ENCODE peak calls at places on chromosomes 6 and 20, in four cellular contexts. H is IMR-90, R is A549, M is K562. Q is an unnamed sample.

GRCh38 chr6:28953039-28953872 is 29.5 kb upstream of the TRIM27 start:
- DNase-seq in R (peak; percentile 57), H (peak; percentile 72), M (peak; percentile 92), Q (peak; percentile 74)

GRCh38 chr6:16105874-16106273 is 23.0 kb upstream of the MYLIP start:
- DNase-seq in R (no peak), M (no peak), H (peak; percentile 5), Q (no peak)

GRCh38 chr6:21996425-21997207 is 300.2 kb downstream of the PRL start:
- DNase-seq in M (peak; percentile 54), R (no peak), H (no peak), Q (no peak)

GRCh38 chr6:138198430-138199091 is 19.7 kb downstream of the PBOV1 start:
- DNase-seq in M (no peak), H (no peak), R (no peak), Q (no peak)

GRCh38 chr20:59125332-59125731 is 38.3 kb upstream of the ZNF831 start:
- DNase-seq in R (no peak), M (no peak), H (no peak), Q (no peak)

GRCh38 chr20:58084966-58085365 is 143.5 kb downstream of the ANKRD60 start:
- DNase-seq in M (no peak), R (no peak), H (no peak), Q (no peak)

GRCh38 chr6:3009930-3010329 is 10.2 kb downstream of the NQO2 start:
- DNase-seq in R (no peak), H (peak; percentile 41), M (no peak), Q (no peak)

GRCh38 chr20:17946572-17947473 is 21.8 kb downstream of the SNX5 start:
- DNase-seq in H (no peak), R (no peak), M (no peak), Q (no peak)

GRCh38 chr6:14711056-14711703 is 534.7 kb upstream of the JARID2 start:
- DNase-seq in R (peak; percentile 19), M (peak; percentile 94), H (peak; percentile 98), Q (peak; percentile 28)

GRCh38 chr6:148311849-148312669 is 30.6 kb upstream of the SASH1 start:
- DNase-seq in R (no peak), M (no peak), H (peak; percentile 42), Q (no peak)

GRCh38 chr20:32559216-32559752 is 25.8 kb downstream of the NOL4L start:
- DNase-seq in R (no peak), M (no peak), H (no peak), Q (no peak)

GRCh38 chr6:90406142-90406794 is 109.6 kb upstream of the BACH2 start:
- DNase-seq in R (peak; percentile 34), H (peak; percentile 80), M (peak; percentile 56), Q (peak; percentile 35)

GRCh38 chr20:62980970-62981369 is 25.8 kb downstream of the BHLHE23 start:
- DNase-seq in M (no peak), H (no peak), R (no peak), Q (no peak)

GRCh38 chr20:25293910-25294458 is 46.1 kb downstream of the PYGB start:
- DNase-seq in R (no peak), M (no peak), H (no peak), Q (no peak)

GRCh38 chr6:111711476-111711875 is 105.8 kb upstream of the TRAF3IP2 start:
- DNase-seq in H (no peak), R (no peak), M (no peak), Q (no peak)

GRCh38 chr20:17657898-17658647 is 24.0 kb downstream of the RRBP1 start:
- DNase-seq in H (no peak), M (no peak), R (no peak), Q (no peak)

GRCh38 chr6:31083742-31084354 is 28.5 kb downstream of the C6orf15 start:
- DNase-seq in R (no peak), H (peak; percentile 92), M (peak; percentile 87), Q (peak; percentile 34)

GRCh38 chr20:36482044-36482473 is 59.3 kb upstream of the MYL9 start:
- DNase-seq in H (no peak), M (no peak), R (no peak), Q (no peak)

GRCh38 chr20:58906894-58907293 is 54.4 kb downstream of the GNAS start:
- DNase-seq in H (peak; percentile 79), R (no peak), M (no peak), Q (no peak)

GRCh38 chr20:13492001-13492480 is 146.7 kb downstream of the TASP1 start:
- DNase-seq in H (peak; percentile 72), M (no peak), R (peak; percentile 25), Q (no peak)

GRCh38 chr20:48457261-48458002 is 370.4 kb downstream of the PREX1 start:
- DNase-seq in H (no peak), M (no peak), R (no peak), Q (no peak)

GRCh38 chr6:158057213-158057987 is 75.7 kb downstream of the SYNJ2 start:
- DNase-seq in M (no peak), H (peak; percentile 98), R (peak; percentile 57), Q (no peak)

GRCh38 chr20:58990651-58991445 is 9.8 kb downstream of the NELFCD start:
- DNase-seq in M (no peak), R (no peak), H (no peak), Q (no peak)

GRCh38 chr20:10551732-10552724 is 116.9 kb downstream of the SLX4IP start:
- DNase-seq in R (no peak), H (no peak), M (peak; percentile 10), Q (no peak)

GRCh38 chr6:32868257-32868788 is 14.3 kb downstream of the PSMB9 start:
- DNase-seq in H (peak; percentile 65), R (peak; percentile 20), M (peak; percentile 88), Q (peak; percentile 71)

GRCh38 chr6:34671801-34672656 is 24.5 kb downstream of the ILRUN start:
- DNase-seq in M (peak; percentile 89), R (no peak), H (peak; percentile 55), Q (no peak)

GRCh38 chr20:40251284-40251932 is 437.6 kb downstream of the MAFB start:
- DNase-seq in H (peak; percentile 15), R (peak; percentile 4), M (peak; percentile 51), Q (peak; percentile 70)

GRCh38 chr6:56570434-56571359 is 72.0 kb downstream of the DST start:
- DNase-seq in M (peak; percentile 38), R (peak; percentile 20), H (peak; percentile 39), Q (peak; percentile 60)

GRCh38 chr20:54069501-54069971 is 858 bp downstream of the BCAS1 start:
- DNase-seq in M (no peak), R (no peak), H (no peak), Q (no peak)

GRCh38 chr20:41072099-41072798 is 43.6 kb downstream of the TOP1 start:
- DNase-seq in H (peak; percentile 88), R (no peak), M (peak; percentile 40), Q (no peak)

GRCh38 chr20:47535088-47535487 is 33.4 kb downstream of the NCOA3 start:
- DNase-seq in M (peak; percentile 57), R (no peak), H (no peak), Q (peak; percentile 41)

GRCh38 chr20:49989234-49990065 is 6.7 kb downstream of the SNAI1 start:
- DNase-seq in R (no peak), M (peak; percentile 73), H (peak; percentile 87), Q (no peak)
- TF ChIP-seq MAZ in R (no peak), M (peak; percentile 40), H (peak; percentile 63), Q (no peak)

GRCh38 chr6:160337301-160337700 is 10.9 kb upstream of the SLC22A3 start:
- DNase-seq in H (no peak), M (no peak), R (no peak), Q (no peak)
- TF ChIP-seq MAZ in H (no peak), M (no peak), R (no peak), Q (no peak)

DNA sequence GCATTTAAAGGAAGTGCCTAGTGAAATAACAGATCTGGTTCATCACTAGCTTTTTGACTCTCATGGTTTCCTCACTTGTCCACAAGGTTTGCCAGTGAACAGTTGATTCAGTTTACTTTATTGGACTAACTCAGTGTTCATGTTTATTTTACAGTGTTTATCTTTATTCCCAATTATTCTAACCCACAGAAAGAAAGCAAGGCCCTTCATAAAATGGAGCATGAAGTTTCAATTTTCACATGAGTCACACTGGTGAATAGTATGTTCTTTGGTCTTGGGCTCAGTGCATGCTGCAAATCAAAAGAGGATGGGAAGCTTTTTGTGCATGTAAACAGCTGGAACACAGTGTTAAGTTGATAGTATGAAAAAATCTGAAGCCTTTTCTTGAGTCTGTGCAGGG is 217.6 kb upstream of the HDDC2 start:
- DNase-seq in H (no peak), R (no peak), M (no peak), Q (no peak)
- TF ChIP-seq MAZ in H (no peak), R (no peak), M (no peak), Q (no peak)

GRCh38 chr6:45724511-45724910 is 291.1 kb downstream of the CLIC5 start:
- DNase-seq in M (no peak), H (peak; percentile 84), R (no peak), Q (no peak)
- TF ChIP-seq MAZ in M (no peak), H (no peak), R (no peak), Q (no peak)

GRCh38 chr6:151805286-151805840 is 2.1 kb upstream of the ESR1 start:
- DNase-seq in R (no peak), M (no peak), H (no peak), Q (no peak)
- TF ChIP-seq MAZ in R (no peak), M (no peak), H (no peak), Q (no peak)

Q was measured in HepG2.